ENCODE peak calls at places on chromosomes 2 and 18, in four cellular contexts. One of them, this sample, is unnamed.

GRCh38 chr2:218161639-218162038 is 5.1 kb downstream of the CXCR1 start:
- DNase-seq in AG09309: no peak
- DNase-seq in gastrocnemius medialis: no peak
- DNase-seq in bronchial epithelial cell: no peak
- DNase-seq in this sample: no peak

GRCh38 chr2:201680743-201681142 is 17.7 kb downstream of the MPP4 start:
- DNase-seq in gastrocnemius medialis: no peak
- DNase-seq in bronchial epithelial cell: peak
- DNase-seq in AG09309: no peak
- DNase-seq in this sample: peak

GRCh38 chr18:44051088-44051487 is 629.6 kb upstream of the SETBP1 start:
- DNase-seq in bronchial epithelial cell: no peak
- DNase-seq in AG09309: no peak
- DNase-seq in gastrocnemius medialis: no peak
- DNase-seq in this sample: no peak

GRCh38 chr2:64391459-64391858 is 62.5 kb upstream of the LGALSL start:
- DNase-seq in gastrocnemius medialis: no peak
- DNase-seq in bronchial epithelial cell: peak
- DNase-seq in AG09309: no peak
- DNase-seq in this sample: no peak

GRCh38 chr18:966095-967036 is 61.7 kb downstream of the ADCYAP1 start:
- DNase-seq in AG09309: no peak
- DNase-seq in bronchial epithelial cell: no peak
- DNase-seq in gastrocnemius medialis: no peak
- DNase-seq in this sample: no peak

GRCh38 chr2:69660637-69661036 is 17.1 kb upstream of the AAK1 start:
- DNase-seq in gastrocnemius medialis: no peak
- DNase-seq in AG09309: no peak
- DNase-seq in bronchial epithelial cell: no peak
- DNase-seq in this sample: no peak

GRCh38 chr18:80046961-80047541 is 12.8 kb downstream of the RBFA start:
- DNase-seq in gastrocnemius medialis: no peak
- DNase-seq in AG09309: no peak
- DNase-seq in bronchial epithelial cell: no peak
- DNase-seq in this sample: no peak

GRCh38 chr18:12088096-12088495 is 5.5 kb upstream of the ANKRD62 start:
- DNase-seq in gastrocnemius medialis: no peak
- DNase-seq in AG09309: no peak
- DNase-seq in bronchial epithelial cell: no peak
- DNase-seq in this sample: no peak

GRCh38 chr2:64363140-64363539 is 90.8 kb upstream of the LGALSL start:
- DNase-seq in gastrocnemius medialis: no peak
- DNase-seq in AG09309: no peak
- DNase-seq in bronchial epithelial cell: no peak
- DNase-seq in this sample: no peak

GRCh38 chr2:26679857-26680256 is 12.7 kb upstream of the KCNK3 start:
- DNase-seq in AG09309: no peak
- DNase-seq in bronchial epithelial cell: no peak
- DNase-seq in gastrocnemius medialis: no peak
- DNase-seq in this sample: no peak

GRCh38 chr2:160459543-160460332 is 33.9 kb downstream of the RBMS1 start:
- DNase-seq in AG09309: no peak
- DNase-seq in bronchial epithelial cell: no peak
- DNase-seq in gastrocnemius medialis: no peak
- DNase-seq in this sample: no peak

GRCh38 chr2:107412981-107413380 is 413.7 kb upstream of the RGPD4 start:
- DNase-seq in AG09309: no peak
- DNase-seq in bronchial epithelial cell: no peak
- DNase-seq in gastrocnemius medialis: no peak
- DNase-seq in this sample: no peak

GRCh38 chr2:43169091-43169936 is 57.1 kb downstream of the ZFP36L2 start:
- DNase-seq in AG09309: no peak
- DNase-seq in gastrocnemius medialis: no peak
- DNase-seq in bronchial epithelial cell: peak
- DNase-seq in this sample: peak

GRCh38 chr2:172671506-172671905 is 64.1 kb upstream of the RAPGEF4 start:
- DNase-seq in bronchial epithelial cell: no peak
- DNase-seq in gastrocnemius medialis: no peak
- DNase-seq in AG09309: no peak
- DNase-seq in this sample: no peak

GRCh38 chr2:10985901-10986535 is 74.3 kb downstream of the KCNF1 start:
- DNase-seq in AG09309: no peak
- DNase-seq in gastrocnemius medialis: no peak
- DNase-seq in bronchial epithelial cell: no peak
- DNase-seq in this sample: no peak

GRCh38 chr2:131493199-131494018 is 1.2 kb upstream of the MZT2A start:
- DNase-seq in AG09309: no peak
- DNase-seq in gastrocnemius medialis: no peak
- DNase-seq in bronchial epithelial cell: no peak
- DNase-seq in this sample: peak

GRCh38 chr18:24631238-24632025 is 171.0 kb downstream of the HRH4 start:
- DNase-seq in bronchial epithelial cell: no peak
- DNase-seq in AG09309: no peak
- DNase-seq in gastrocnemius medialis: no peak
- DNase-seq in this sample: no peak

GRCh38 chr2:3488768-3489448 is 30.4 kb downstream of the ADI1 start:
- DNase-seq in AG09309: no peak
- DNase-seq in bronchial epithelial cell: peak
- DNase-seq in gastrocnemius medialis: no peak
- DNase-seq in this sample: no peak

GRCh38 chr18:62521588-62521987 is 1.2 kb upstream of the ZCCHC2 start:
- DNase-seq in gastrocnemius medialis: no peak
- DNase-seq in bronchial epithelial cell: no peak
- DNase-seq in AG09309: no peak
- DNase-seq in this sample: no peak

GRCh38 chr2:33215983-33216382 is 260.5 kb upstream of the RASGRP3 start:
- DNase-seq in gastrocnemius medialis: no peak
- DNase-seq in AG09309: no peak
- DNase-seq in bronchial epithelial cell: no peak
- DNase-seq in this sample: no peak

GRCh38 chr2:33214857-33215256 is 261.6 kb upstream of the RASGRP3 start:
- DNase-seq in gastrocnemius medialis: no peak
- DNase-seq in AG09309: no peak
- DNase-seq in bronchial epithelial cell: no peak
- DNase-seq in this sample: no peak

GRCh38 chr2:33216508-33217182 is 259.8 kb upstream of the RASGRP3 start:
- DNase-seq in bronchial epithelial cell: peak
- DNase-seq in gastrocnemius medialis: no peak
- DNase-seq in AG09309: no peak
- DNase-seq in this sample: no peak

GRCh38 chr2:33214436-33214835 is 262.0 kb upstream of the RASGRP3 start:
- DNase-seq in AG09309: peak
- DNase-seq in gastrocnemius medialis: no peak
- DNase-seq in bronchial epithelial cell: peak
- DNase-seq in this sample: peak

GRCh38 chr2:33215299-33215698 is 261.1 kb upstream of the RASGRP3 start:
- DNase-seq in AG09309: peak
- DNase-seq in bronchial epithelial cell: peak
- DNase-seq in gastrocnemius medialis: peak
- DNase-seq in this sample: peak
- TF ChIP-seq CTCF in AG09309: no peak
- TF ChIP-seq CTCF in bronchial epithelial cell: no peak
- TF ChIP-seq CTCF in gastrocnemius medialis: no peak
- TF ChIP-seq CTCF in this sample: no peak

DNA sequence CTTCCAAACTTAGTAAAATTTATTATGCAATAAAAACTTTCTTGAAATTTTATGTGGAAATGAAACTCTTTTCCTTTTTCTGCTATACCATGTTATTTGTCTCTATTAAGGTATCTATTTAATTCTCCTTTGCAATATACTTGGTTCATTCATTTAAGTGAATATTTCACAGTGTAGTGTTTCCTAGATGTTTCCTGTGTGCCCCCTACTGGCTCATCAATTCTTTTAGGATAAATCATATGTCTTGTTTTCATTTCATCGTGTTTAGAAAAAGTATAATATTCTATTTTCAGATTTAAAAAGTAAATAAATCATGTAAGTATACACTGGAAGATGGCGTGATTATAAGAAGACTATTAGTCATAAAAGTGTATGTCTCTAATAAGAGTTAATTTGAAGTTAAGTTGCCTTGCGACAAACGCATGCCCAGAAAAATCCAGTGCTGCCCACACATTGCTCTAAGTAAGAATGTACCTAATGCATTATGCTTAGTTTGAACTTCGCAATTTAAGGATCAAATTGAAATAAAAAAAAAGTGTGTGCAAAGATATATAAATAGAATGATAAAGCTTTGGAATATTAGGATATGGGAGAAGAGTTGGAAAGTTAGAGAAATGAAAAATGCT is 525.4 kb downstream of the KCNJ3 start:
- DNase-seq in bronchial epithelial cell: peak
- DNase-seq in gastrocnemius medialis: no peak
- DNase-seq in AG09309: no peak
- DNase-seq in this sample: peak
- TF ChIP-seq CTCF in bronchial epithelial cell: no peak
- TF ChIP-seq CTCF in gastrocnemius medialis: no peak
- TF ChIP-seq CTCF in AG09309: no peak
- TF ChIP-seq CTCF in this sample: peak

DNA sequence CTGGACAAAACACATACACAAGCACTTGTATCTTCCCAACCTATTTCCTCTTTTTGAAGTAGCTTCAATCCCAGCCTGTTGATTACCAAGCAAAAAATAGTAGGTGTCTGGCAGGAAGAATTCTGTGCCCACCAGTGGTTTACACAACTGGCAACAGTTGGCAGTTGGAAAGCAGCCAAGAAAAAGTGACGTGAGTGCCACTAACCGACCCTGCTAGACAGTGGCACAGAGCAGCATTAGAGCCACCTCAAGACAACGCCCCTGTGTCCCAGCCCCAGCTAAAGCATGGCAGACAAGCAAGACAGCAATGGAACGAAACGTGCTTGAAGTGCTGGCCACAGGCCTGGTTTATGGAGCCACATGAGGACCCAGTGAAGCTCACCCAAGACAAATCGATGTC is 379.6 kb downstream of the FBXO15 start:
- DNase-seq in gastrocnemius medialis: no peak
- DNase-seq in AG09309: no peak
- DNase-seq in bronchial epithelial cell: no peak
- DNase-seq in this sample: no peak
- TF ChIP-seq CTCF in gastrocnemius medialis: no peak
- TF ChIP-seq CTCF in AG09309: no peak
- TF ChIP-seq CTCF in bronchial epithelial cell: no peak
- TF ChIP-seq CTCF in this sample: no peak

GRCh38 chr2:181430406-181431199 is 26.6 kb upstream of the ITGA4 start:
- DNase-seq in bronchial epithelial cell: peak
- DNase-seq in gastrocnemius medialis: no peak
- DNase-seq in AG09309: no peak
- DNase-seq in this sample: peak
- TF ChIP-seq CTCF in bronchial epithelial cell: peak
- TF ChIP-seq CTCF in gastrocnemius medialis: peak
- TF ChIP-seq CTCF in AG09309: peak
- TF ChIP-seq CTCF in this sample: peak

GRCh38 chr2:13052547-13052946 is 335.8 kb downstream of the TRIB2 start:
- DNase-seq in gastrocnemius medialis: no peak
- DNase-seq in AG09309: no peak
- DNase-seq in bronchial epithelial cell: peak
- DNase-seq in this sample: no peak

GRCh38 chr2:13050764-13051163 is 334.0 kb downstream of the TRIB2 start:
- DNase-seq in gastrocnemius medialis: no peak
- DNase-seq in AG09309: peak
- DNase-seq in bronchial epithelial cell: peak
- DNase-seq in this sample: peak

GRCh38 chr2:13057671-13058070 is 340.9 kb downstream of the TRIB2 start:
- DNase-seq in AG09309: no peak
- DNase-seq in gastrocnemius medialis: no peak
- DNase-seq in bronchial epithelial cell: no peak
- DNase-seq in this sample: no peak

DNA sequence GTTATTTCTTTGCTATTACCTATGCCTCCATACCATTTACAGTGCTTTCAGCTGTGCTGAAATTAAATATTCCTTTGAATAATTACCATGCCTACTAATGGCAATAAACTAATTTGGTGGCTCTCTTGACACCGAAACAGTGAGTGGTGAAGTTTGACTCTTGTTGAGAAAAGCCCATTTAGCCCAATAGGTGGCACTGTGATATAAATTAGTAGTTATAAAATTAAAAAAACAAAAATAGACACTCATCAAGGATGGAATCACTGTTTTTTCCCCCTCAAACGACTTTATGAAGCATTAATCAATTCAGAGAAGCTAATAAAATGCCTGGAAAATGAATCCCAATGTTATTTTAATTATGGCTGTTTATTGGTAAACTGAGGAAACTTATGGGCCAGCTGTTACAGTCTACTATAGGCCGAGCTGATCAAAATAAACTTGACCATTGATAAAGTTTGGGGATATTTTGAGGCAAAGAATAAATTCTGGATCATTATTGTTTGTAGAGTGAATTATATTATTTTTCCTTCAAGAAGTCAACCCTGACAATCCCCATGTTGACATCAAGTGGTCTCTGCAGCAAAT is 339.6 kb downstream of the TRIB2 start:
- DNase-seq in AG09309: no peak
- DNase-seq in gastrocnemius medialis: no peak
- DNase-seq in bronchial epithelial cell: peak
- DNase-seq in this sample: peak
- TF ChIP-seq CTCF in AG09309: peak
- TF ChIP-seq CTCF in gastrocnemius medialis: no peak
- TF ChIP-seq CTCF in bronchial epithelial cell: peak
- TF ChIP-seq CTCF in this sample: peak

GRCh38 chr2:235675678-235676535 is 182.1 kb downstream of the AGAP1 start:
- DNase-seq in AG09309: no peak
- DNase-seq in gastrocnemius medialis: no peak
- DNase-seq in bronchial epithelial cell: peak
- DNase-seq in this sample: peak
- TF ChIP-seq CTCF in AG09309: peak
- TF ChIP-seq CTCF in gastrocnemius medialis: no peak
- TF ChIP-seq CTCF in bronchial epithelial cell: peak
- TF ChIP-seq CTCF in this sample: no peak